ENCODE peak calls at places on chromosome 13, in nine cellular contexts. O, E, B, K, U, G, D, P and A are unnamed samples.

GRCh38 chr13:51091839-51092238 is 19.2 kb downstream of the C13orf42 start:
- DNase-seq in D (no peak), G (no peak), B (no peak), P (no peak), U (no peak), K (no peak), E (no peak), O (no peak), A (no peak)

GRCh38 chr13:51271528-51272070 is 49.4 kb downstream of the FAM124A start:
- DNase-seq in U (no peak), P (no peak), G (no peak), B (no peak), O (no peak), E (no peak), K (no peak), D (no peak), A (no peak)

GRCh38 chr13:75395901-75396300 is 86.1 kb downstream of the TBC1D4 start:
- DNase-seq in U (no peak), G (no peak), O (no peak), K (no peak), B (no peak), P (no peak), D (no peak), E (no peak), A (no peak)

GRCh38 chr13:61029064-61029463 is 386.6 kb downstream of the PCDH20 start:
- DNase-seq in K (no peak), D (no peak), O (no peak), G (no peak), B (peak; percentile 2), P (peak; percentile 22), U (no peak), E (no peak), A (no peak)

GRCh38 chr13:110590577-110590976 is 24.8 kb upstream of the NAXD start:
- DNase-seq in D (no peak), O (no peak), B (no peak), K (no peak), P (no peak), G (peak; percentile 55), U (no peak), E (no peak), A (no peak)

GRCh38 chr13:33487575-33488243 is 202.2 kb upstream of the STARD13 start:
- DNase-seq in O (no peak), U (peak; percentile 29), B (peak; percentile 57), K (no peak), E (no peak), G (no peak), P (no peak), D (peak; percentile 59), A (no peak)

GRCh38 chr13:109158383-109158782 is 529.0 kb downstream of the MYO16 start:
- DNase-seq in B (no peak), G (no peak), E (no peak), D (no peak), O (no peak), K (no peak), U (no peak), P (no peak), A (no peak)

GRCh38 chr13:100063333-100063732 is 25.6 kb upstream of the PCCA start:
- DNase-seq in P (no peak), E (no peak), B (no peak), U (no peak), K (no peak), G (no peak), D (peak; percentile 15), O (no peak), A (no peak)

GRCh38 chr13:110301606-110302131 is 5.3 kb downstream of the COL4A1 start:
- DNase-seq in K (no peak), P (no peak), D (peak; percentile 88), G (no peak), E (no peak), U (no peak), O (no peak), B (no peak), A (no peak)

GRCh38 chr13:74871671-74872070 is 610.3 kb downstream of the TBC1D4 start:
- DNase-seq in G (no peak), K (no peak), D (peak; percentile 11), U (peak; percentile 43), E (no peak), P (no peak), O (no peak), B (no peak), A (no peak)

GRCh38 chr13:74839656-74840055 is 642.3 kb downstream of the TBC1D4 start:
- DNase-seq in P (no peak), O (no peak), U (no peak), G (no peak), E (no peak), K (no peak), D (peak; percentile 24), B (no peak), A (no peak)

GRCh38 chr13:59893261-59893660 is 270.5 kb downstream of the DIAPH3 start:
- DNase-seq in U (no peak), P (no peak), O (no peak), K (no peak), B (no peak), D (no peak), E (no peak), G (no peak), A (no peak)

DNA sequence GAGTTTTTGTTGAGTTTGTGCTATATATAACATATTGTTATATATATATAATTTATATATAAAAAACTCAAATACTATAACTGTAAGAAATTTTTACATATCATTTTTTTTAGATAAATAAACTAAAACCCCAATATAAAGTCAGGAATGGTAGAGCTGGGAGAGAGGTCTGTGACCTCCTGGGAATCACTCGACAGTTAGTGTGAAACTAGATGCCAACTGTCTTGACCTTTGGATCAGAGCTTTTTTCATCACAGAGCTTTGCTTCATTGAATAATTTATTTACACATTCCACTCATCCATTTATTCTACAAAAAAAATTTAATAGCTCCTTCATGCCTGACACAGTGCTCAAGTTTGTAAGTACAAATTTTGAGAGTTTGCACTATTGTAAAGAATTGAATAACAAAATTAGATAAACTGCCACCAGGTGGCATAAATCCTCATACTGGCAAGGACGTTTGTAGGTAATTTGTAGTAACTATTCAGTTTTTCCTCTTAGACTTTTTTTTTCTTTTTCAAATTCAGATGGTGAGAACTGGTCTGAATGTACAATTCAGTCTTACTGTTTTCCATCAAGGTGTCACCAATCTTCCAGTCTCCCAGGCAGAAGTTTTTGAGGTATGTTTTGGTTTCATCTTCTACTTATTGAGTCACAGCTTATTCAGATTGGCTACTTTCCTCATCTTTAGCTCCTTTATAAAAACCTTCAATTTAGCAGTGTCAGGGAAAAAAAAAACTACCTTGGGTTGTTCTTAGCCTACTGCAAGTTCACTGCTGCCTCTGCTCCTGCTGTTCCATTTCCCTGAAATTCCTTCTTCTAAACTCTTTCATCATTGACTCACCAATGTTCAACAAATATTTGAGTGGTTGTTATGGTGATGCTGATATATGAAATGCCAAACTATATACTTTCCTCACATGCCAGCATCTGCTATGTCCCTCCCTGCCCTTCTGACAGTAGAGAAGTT is 28.7 kb downstream of the LACC1 start:
- DNase-seq in K (peak; percentile 37), P (peak; percentile 49), O (peak; percentile 6), G (no peak), D (peak; percentile 72), U (peak; percentile 66), B (peak; percentile 34), E (no peak), A (no peak)
- TF ChIP-seq CTCF in K (peak; percentile 36), P (peak; percentile 76), O (peak; percentile 84), G (peak; percentile 52), D (peak; percentile 61), U (peak; percentile 65), B (peak; percentile 26), E (no peak), A (peak; percentile 75)

DNA sequence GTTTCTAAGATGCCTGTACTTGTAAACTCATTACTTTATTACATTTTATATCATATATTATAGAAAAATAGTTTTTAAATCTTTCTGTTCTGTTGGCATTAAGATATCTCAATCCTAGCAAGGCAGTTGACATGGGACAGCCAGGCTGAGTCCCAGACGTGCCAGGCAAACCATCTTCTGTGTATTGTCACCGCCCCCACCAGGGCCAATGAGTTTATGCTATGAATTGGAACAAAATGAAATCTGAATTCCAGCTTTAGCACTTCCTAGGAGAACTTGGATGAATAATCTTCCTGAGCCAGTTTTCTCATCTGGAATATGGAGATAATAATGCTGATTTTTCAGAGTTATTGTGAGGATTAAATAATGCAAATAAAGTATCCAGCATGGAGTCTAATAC is 79.9 kb upstream of the GSX1 start:
- DNase-seq in B (no peak), P (peak; percentile 30), D (peak; percentile 31), K (no peak), U (peak; percentile 12), E (peak; percentile 36), G (no peak), O (no peak), A (no peak)
- TF ChIP-seq CTCF in B (peak; percentile 5), P (peak; percentile 42), D (peak; percentile 50), K (peak; percentile 28), U (no peak), E (no peak), G (peak; percentile 44), O (no peak), A (peak; percentile 24)

GRCh38 chr13:113982296-113982661 is 8.4 kb upstream of the C13orf46 start:
- DNase-seq in B (no peak), E (peak; percentile 32), G (peak; percentile 35), K (no peak), U (no peak), O (no peak), D (no peak), P (no peak), A (no peak)

GRCh38 chr13:113979791-113980471 is 6.1 kb upstream of the C13orf46 start:
- DNase-seq in E (peak; percentile 19), G (peak; percentile 35), P (no peak), U (no peak), B (no peak), K (no peak), O (no peak), D (no peak), A (no peak)

GRCh38 chr13:113980489-113981064 is 6.7 kb upstream of the C13orf46 start:
- DNase-seq in G (peak; percentile 28), U (no peak), B (no peak), D (no peak), K (no peak), O (no peak), E (peak; percentile 27), P (no peak), A (no peak)

GRCh38 chr13:113981611-113982295 is 7.9 kb upstream of the C13orf46 start:
- DNase-seq in G (no peak), P (no peak), O (no peak), B (no peak), D (no peak), U (no peak), E (no peak), K (no peak), A (no peak)

DNA sequence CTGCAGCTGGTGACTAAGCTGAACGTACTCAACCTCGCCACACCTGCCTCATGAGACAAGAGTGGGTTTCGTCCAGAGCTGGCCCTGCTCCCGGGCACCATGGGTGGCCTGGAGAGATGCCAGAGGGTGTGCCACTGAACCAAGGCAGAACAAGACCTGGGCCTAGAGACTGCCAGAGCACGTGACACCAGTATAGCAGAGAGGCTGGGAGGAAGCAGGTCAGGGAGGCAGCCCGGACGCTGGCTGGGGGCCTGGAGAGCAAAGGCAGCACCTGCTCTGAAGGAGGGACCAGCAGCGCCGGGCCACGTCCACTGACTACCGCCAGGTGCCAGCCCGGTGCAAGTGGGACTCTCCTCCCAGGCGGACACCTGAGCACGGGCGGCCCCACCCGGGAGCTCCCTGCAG is 7.3 kb upstream of the C13orf46 start:
- DNase-seq in O (no peak), E (peak; percentile 91), G (peak; percentile 90), B (no peak), K (peak; percentile 78), P (no peak), U (peak; percentile 59), D (no peak), A (no peak)
- TF ChIP-seq CTCF in O (no peak), E (no peak), G (no peak), B (no peak), K (no peak), P (no peak), U (no peak), D (no peak), A (no peak)

GRCh38 chr13:38582133-38582532 is 104.7 kb upstream of the FREM2 start:
- DNase-seq in G (no peak), O (peak; percentile 42), U (peak; percentile 32), E (no peak), D (peak; percentile 31), K (no peak), P (peak; percentile 60), B (peak; percentile 40), A (no peak)
- TF ChIP-seq CTCF in G (peak; percentile 34), O (peak; percentile 36), U (peak; percentile 45), E (no peak), D (peak; percentile 41), K (peak; percentile 25), P (peak; percentile 71), B (peak; percentile 33), A (peak; percentile 67)